ENCODE peak calls at places on chromosomes 6 and 20, in five cellular contexts. One of them, this sample, is unnamed.
A peak's percentile ranks its signal among the peaks of the same experiment; 100 is the strongest.

GRCh38 chr6:2245954-2246863 is 804 bp upstream of the GMDS start:
- DNase-seq in dorsolateral prefrontal cortex: peak; percentile 44
- DNase-seq in tibial artery: peak; percentile 34
- DNase-seq in hepatocyte: peak; percentile 90
- DNase-seq in Peyer's patch: peak; percentile 92
- DNase-seq in this sample: peak; percentile 82

GRCh38 chr6:89378628-89379027 is 26.1 kb upstream of the UBE2J1 start:
- DNase-seq in hepatocyte: no peak
- DNase-seq in Peyer's patch: no peak
- DNase-seq in dorsolateral prefrontal cortex: no peak
- DNase-seq in tibial artery: no peak
- DNase-seq in this sample: no peak

GRCh38 chr6:140051521-140052455 is 677.3 kb upstream of the CITED2 start:
- DNase-seq in tibial artery: no peak
- DNase-seq in hepatocyte: no peak
- DNase-seq in dorsolateral prefrontal cortex: no peak
- DNase-seq in Peyer's patch: no peak
- DNase-seq in this sample: no peak

GRCh38 chr6:24431045-24431451 is 28.3 kb downstream of the MRS2 start:
- DNase-seq in hepatocyte: peak; percentile 61
- DNase-seq in dorsolateral prefrontal cortex: no peak
- DNase-seq in tibial artery: no peak
- DNase-seq in Peyer's patch: no peak
- DNase-seq in this sample: no peak

GRCh38 chr6:7021306-7021705 is 86.5 kb upstream of the RREB1 start:
- DNase-seq in hepatocyte: no peak
- DNase-seq in Peyer's patch: no peak
- DNase-seq in tibial artery: no peak
- DNase-seq in dorsolateral prefrontal cortex: no peak
- DNase-seq in this sample: no peak

GRCh38 chr6:19408331-19408730 is 428.8 kb upstream of the ID4 start:
- DNase-seq in hepatocyte: no peak
- DNase-seq in Peyer's patch: no peak
- DNase-seq in tibial artery: no peak
- DNase-seq in dorsolateral prefrontal cortex: no peak
- DNase-seq in this sample: no peak

GRCh38 chr20:32984631-32985354 is 19.4 kb downstream of the SUN5 start:
- DNase-seq in dorsolateral prefrontal cortex: no peak
- DNase-seq in hepatocyte: no peak
- DNase-seq in Peyer's patch: no peak
- DNase-seq in tibial artery: no peak
- DNase-seq in this sample: no peak

GRCh38 chr20:59042151-59042795 is at the start of gene PRELID3B:
- DNase-seq in dorsolateral prefrontal cortex: no peak
- DNase-seq in tibial artery: peak; percentile 31
- DNase-seq in hepatocyte: peak; percentile 34
- DNase-seq in Peyer's patch: peak; percentile 68
- DNase-seq in this sample: peak; percentile 39

GRCh38 chr6:157255079-157255478 is 68.2 kb downstream of the TMEM242 start:
- DNase-seq in dorsolateral prefrontal cortex: no peak
- DNase-seq in hepatocyte: no peak
- DNase-seq in tibial artery: no peak
- DNase-seq in Peyer's patch: peak; percentile 32
- DNase-seq in this sample: no peak

GRCh38 chr6:148323344-148323743 is 19.3 kb upstream of the SASH1 start:
- DNase-seq in tibial artery: no peak
- DNase-seq in dorsolateral prefrontal cortex: no peak
- DNase-seq in Peyer's patch: no peak
- DNase-seq in hepatocyte: no peak
- DNase-seq in this sample: no peak

GRCh38 chr20:56716806-56717205 is 87.7 kb downstream of the TFAP2C start:
- DNase-seq in hepatocyte: no peak
- DNase-seq in tibial artery: no peak
- DNase-seq in Peyer's patch: no peak
- DNase-seq in dorsolateral prefrontal cortex: no peak
- DNase-seq in this sample: no peak

GRCh38 chr6:109452181-109452580 is 3.4 kb downstream of the MICAL1 start:
- DNase-seq in tibial artery: no peak
- DNase-seq in Peyer's patch: no peak
- DNase-seq in dorsolateral prefrontal cortex: no peak
- DNase-seq in hepatocyte: no peak
- DNase-seq in this sample: no peak

GRCh38 chr6:141675957-141676356 is 456.8 kb upstream of the GJE1 start:
- DNase-seq in tibial artery: no peak
- DNase-seq in hepatocyte: no peak
- DNase-seq in dorsolateral prefrontal cortex: no peak
- DNase-seq in Peyer's patch: no peak
- DNase-seq in this sample: no peak

GRCh38 chr6:127641905-127642304 is 64.9 kb downstream of the C6orf58 start:
- DNase-seq in hepatocyte: peak; percentile 51
- DNase-seq in Peyer's patch: no peak
- DNase-seq in dorsolateral prefrontal cortex: no peak
- DNase-seq in tibial artery: no peak
- DNase-seq in this sample: no peak

GRCh38 chr6:6529275-6529674 is 59.2 kb upstream of the LY86 start:
- DNase-seq in hepatocyte: no peak
- DNase-seq in Peyer's patch: no peak
- DNase-seq in dorsolateral prefrontal cortex: no peak
- DNase-seq in tibial artery: no peak
- DNase-seq in this sample: no peak

GRCh38 chr6:56521988-56522387 is 120.7 kb downstream of the DST start:
- DNase-seq in hepatocyte: no peak
- DNase-seq in dorsolateral prefrontal cortex: no peak
- DNase-seq in Peyer's patch: no peak
- DNase-seq in tibial artery: no peak
- DNase-seq in this sample: no peak

GRCh38 chr6:6508603-6509002 is 79.9 kb upstream of the LY86 start:
- DNase-seq in dorsolateral prefrontal cortex: no peak
- DNase-seq in Peyer's patch: no peak
- DNase-seq in tibial artery: no peak
- DNase-seq in hepatocyte: no peak
- DNase-seq in this sample: no peak

GRCh38 chr20:1872456-1873183 is 22.6 kb upstream of the SIRPA start:
- DNase-seq in tibial artery: no peak
- DNase-seq in hepatocyte: no peak
- DNase-seq in dorsolateral prefrontal cortex: no peak
- DNase-seq in Peyer's patch: peak; percentile 64
- DNase-seq in this sample: no peak

GRCh38 chr20:1867495-1868260 is 27.5 kb upstream of the SIRPA start:
- DNase-seq in Peyer's patch: no peak
- DNase-seq in dorsolateral prefrontal cortex: no peak
- DNase-seq in tibial artery: no peak
- DNase-seq in hepatocyte: no peak
- DNase-seq in this sample: no peak

GRCh38 chr20:1868856-1869255 is 26.4 kb upstream of the SIRPA start:
- DNase-seq in hepatocyte: no peak
- DNase-seq in Peyer's patch: no peak
- DNase-seq in dorsolateral prefrontal cortex: no peak
- DNase-seq in tibial artery: no peak
- DNase-seq in this sample: no peak

GRCh38 chr20:1871807-1872455 is 23.3 kb upstream of the SIRPA start:
- DNase-seq in Peyer's patch: peak; percentile 73
- DNase-seq in tibial artery: no peak
- DNase-seq in dorsolateral prefrontal cortex: no peak
- DNase-seq in hepatocyte: no peak
- DNase-seq in this sample: no peak

DNA sequence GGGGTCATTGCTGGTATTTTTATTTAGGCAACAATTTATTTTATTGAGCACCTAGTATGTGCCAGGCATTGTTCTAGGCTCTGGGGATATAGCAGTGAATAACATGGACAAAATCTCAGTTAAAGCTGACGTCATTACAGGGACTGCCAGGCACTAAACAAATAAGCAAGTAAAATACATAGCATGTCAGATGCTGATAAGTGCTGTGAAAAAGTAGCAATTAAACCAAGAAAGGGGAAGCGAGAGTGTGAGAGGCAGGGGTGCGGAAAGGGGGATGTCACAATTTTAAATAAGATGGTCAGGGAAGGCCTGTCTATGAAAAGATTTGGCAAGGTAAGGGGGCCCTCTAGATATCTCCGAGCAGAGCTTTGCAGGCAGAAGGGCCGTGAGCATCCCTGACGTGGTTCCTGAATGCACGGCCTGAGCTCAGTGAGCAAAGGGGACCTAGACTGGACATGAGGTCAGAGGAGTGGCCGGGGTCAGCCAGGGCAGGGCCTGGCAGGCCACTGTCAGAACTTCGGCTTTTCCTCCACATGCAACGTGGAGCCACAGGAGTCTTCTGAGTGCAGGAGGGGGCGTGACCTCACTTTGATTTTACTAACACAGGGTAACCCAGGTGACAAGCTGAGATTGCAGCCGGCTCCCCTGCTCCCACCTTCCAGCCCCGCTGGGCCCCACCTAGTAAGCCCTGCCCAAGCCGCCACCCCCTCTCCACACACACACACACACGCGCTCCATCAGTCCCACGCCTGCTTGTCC is 24.2 kb upstream of the SIRPA start:
- DNase-seq in hepatocyte: peak; percentile 64
- DNase-seq in Peyer's patch: peak; percentile 68
- DNase-seq in tibial artery: no peak
- DNase-seq in dorsolateral prefrontal cortex: no peak
- DNase-seq in this sample: no peak
- TF ChIP-seq CTCF in hepatocyte: no peak
- TF ChIP-seq CTCF in Peyer's patch: no peak
- TF ChIP-seq CTCF in tibial artery: no peak
- TF ChIP-seq CTCF in dorsolateral prefrontal cortex: no peak
- TF ChIP-seq CTCF in this sample: no peak

GRCh38 chr6:16128759-16129622 is at the start of gene MYLIP:
- DNase-seq in hepatocyte: peak; percentile 99
- DNase-seq in tibial artery: peak; percentile 96
- DNase-seq in dorsolateral prefrontal cortex: peak; percentile 99
- DNase-seq in Peyer's patch: peak; percentile 99
- DNase-seq in this sample: peak; percentile 98

GRCh38 chr6:16130932-16131387 is 2.1 kb downstream of the MYLIP start:
- DNase-seq in hepatocyte: peak; percentile 76
- DNase-seq in tibial artery: peak; percentile 70
- DNase-seq in Peyer's patch: peak; percentile 87
- DNase-seq in dorsolateral prefrontal cortex: no peak
- DNase-seq in this sample: peak; percentile 56

GRCh38 chr6:16129623-16130243 is 847 bp downstream of the MYLIP start:
- DNase-seq in tibial artery: no peak
- DNase-seq in hepatocyte: no peak
- DNase-seq in dorsolateral prefrontal cortex: peak; percentile 15
- DNase-seq in Peyer's patch: peak; percentile 66
- DNase-seq in this sample: no peak

GRCh38 chr6:16132909-16133308 is 4.0 kb downstream of the MYLIP start:
- DNase-seq in dorsolateral prefrontal cortex: no peak
- DNase-seq in tibial artery: no peak
- DNase-seq in Peyer's patch: no peak
- DNase-seq in hepatocyte: peak; percentile 21
- DNase-seq in this sample: no peak

DNA sequence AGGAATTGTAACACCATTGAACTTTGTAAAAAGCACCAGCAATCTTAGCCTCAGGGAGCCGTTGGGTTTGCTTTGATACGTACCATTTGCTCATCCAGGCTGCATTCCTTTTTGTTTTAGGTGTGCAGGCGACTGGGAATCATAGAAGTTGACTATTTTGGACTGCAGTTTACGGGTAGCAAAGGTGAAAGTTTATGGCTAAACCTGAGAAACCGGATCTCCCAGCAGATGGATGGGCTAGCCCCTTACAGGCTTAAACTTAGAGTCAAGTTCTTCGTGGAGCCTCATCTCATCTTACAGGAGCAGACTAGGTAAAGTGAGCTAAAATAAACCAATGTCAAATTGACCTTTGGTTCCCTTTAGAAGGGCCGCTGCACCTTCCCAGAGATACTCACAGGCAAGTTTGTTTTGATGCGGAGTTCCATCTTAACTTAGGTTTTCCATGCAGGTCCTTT is 1.6 kb downstream of the MYLIP start:
- DNase-seq in dorsolateral prefrontal cortex: no peak
- DNase-seq in tibial artery: no peak
- DNase-seq in Peyer's patch: no peak
- DNase-seq in hepatocyte: peak; percentile 28
- DNase-seq in this sample: no peak
- H3K4me3 ChIP-seq in dorsolateral prefrontal cortex: peak overlapping the region; percentile 100
- H3K4me3 ChIP-seq in tibial artery: peak overlapping the region; percentile 90
- H3K4me3 ChIP-seq in Peyer's patch: peak overlapping the region; percentile 86
- H3K4me3 ChIP-seq in hepatocyte: peak overlapping the region; percentile 85
- H3K4me3 ChIP-seq in this sample: peak overlapping the region; percentile 88

DNA sequence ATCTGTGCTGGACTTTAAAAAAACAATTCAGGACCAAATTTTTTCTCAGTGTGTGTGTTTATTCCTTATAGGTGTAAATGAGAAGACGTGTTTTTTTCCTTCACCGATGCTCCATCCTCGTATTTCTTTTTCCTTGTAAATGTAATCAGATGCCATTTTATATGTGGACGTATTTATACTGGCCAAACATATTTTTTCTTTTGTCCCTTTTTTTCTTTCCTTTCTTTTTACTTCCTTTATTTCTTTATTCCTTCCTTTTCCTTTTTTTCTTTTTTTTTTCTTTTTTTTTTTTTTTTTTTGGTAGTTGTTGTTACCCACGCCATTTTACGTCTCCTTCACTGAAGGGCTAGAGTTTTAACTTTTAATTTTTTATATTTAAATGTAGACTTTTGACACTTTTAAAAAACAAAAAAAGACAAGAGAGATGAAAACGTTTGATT is 3.7 kb downstream of the SOX4 start:
- DNase-seq in hepatocyte: no peak
- DNase-seq in tibial artery: no peak
- DNase-seq in Peyer's patch: no peak
- DNase-seq in dorsolateral prefrontal cortex: no peak
- DNase-seq in this sample: no peak
- TF ChIP-seq CTCF in hepatocyte: no peak
- TF ChIP-seq CTCF in tibial artery: no peak
- TF ChIP-seq CTCF in Peyer's patch: no peak
- TF ChIP-seq CTCF in dorsolateral prefrontal cortex: peak; percentile 33
- TF ChIP-seq CTCF in this sample: no peak

DNA sequence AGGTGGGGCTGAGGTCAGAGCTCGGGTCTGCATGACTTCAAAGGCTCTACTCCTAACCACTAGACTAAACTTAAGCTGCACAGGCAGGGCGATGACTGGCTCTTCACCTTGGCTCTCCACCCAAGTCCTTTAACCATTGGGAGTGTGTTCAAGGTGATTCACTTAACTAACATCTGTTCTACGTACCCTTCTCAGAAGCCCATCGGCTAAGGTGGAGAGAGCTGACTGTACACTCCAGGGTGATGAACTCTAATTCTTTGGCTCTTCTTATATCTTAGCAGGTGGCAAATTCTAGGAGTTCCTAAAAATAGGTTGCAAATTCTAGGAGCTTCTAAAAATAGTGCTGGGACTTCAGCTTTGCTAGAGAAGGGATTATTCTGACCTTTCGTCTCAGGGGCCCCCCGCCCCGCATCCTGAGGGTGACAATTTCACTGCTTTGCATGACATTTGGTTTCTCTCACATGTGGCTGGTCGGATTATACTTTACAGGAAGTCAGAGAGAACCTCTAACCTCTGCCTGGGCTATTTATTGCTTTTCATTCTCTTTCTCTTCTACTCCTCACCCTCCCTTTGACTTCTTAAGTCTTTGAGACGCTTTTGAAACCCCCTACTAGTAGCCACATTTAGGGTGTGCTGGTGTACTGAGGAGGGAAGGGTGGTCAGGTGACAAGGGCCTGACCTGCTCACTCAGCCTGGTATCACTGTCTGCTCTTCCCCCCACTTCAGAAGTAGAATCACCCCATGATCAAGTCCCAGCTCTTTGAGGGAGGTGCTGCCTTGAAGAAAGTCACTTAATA is 55.5 kb downstream of the PRDM1 start:
- DNase-seq in dorsolateral prefrontal cortex: no peak
- DNase-seq in Peyer's patch: no peak
- DNase-seq in hepatocyte: no peak
- DNase-seq in tibial artery: no peak
- DNase-seq in this sample: no peak
- H3K4me3 ChIP-seq in dorsolateral prefrontal cortex: no peak overlapping the region
- H3K4me3 ChIP-seq in Peyer's patch: no peak overlapping the region
- H3K4me3 ChIP-seq in hepatocyte: no peak overlapping the region
- H3K4me3 ChIP-seq in tibial artery: no peak overlapping the region
- H3K4me3 ChIP-seq in this sample: no peak overlapping the region

GRCh38 chr20:44222969-44223368 is 12.4 kb upstream of the OSER1 start:
- DNase-seq in Peyer's patch: no peak
- DNase-seq in tibial artery: no peak
- DNase-seq in dorsolateral prefrontal cortex: no peak
- DNase-seq in hepatocyte: no peak
- DNase-seq in this sample: no peak
- TF ChIP-seq CTCF in Peyer's patch: no peak
- TF ChIP-seq CTCF in tibial artery: no peak
- TF ChIP-seq CTCF in dorsolateral prefrontal cortex: no peak
- TF ChIP-seq CTCF in hepatocyte: no peak
- TF ChIP-seq CTCF in this sample: no peak